ENCODE peak calls at places on chromosomes 1 and 21, in seven cellular contexts. V, Q, T, K, N, D and O are unnamed samples.

GRCh38 chr1:34800214-34800613 is 7.4 kb downstream of the GJA4 start:
- DNase-seq in V (peak; percentile 5), Q (peak; percentile 38), T (no peak), K (no peak), N (no peak), D (no peak), O (no peak)

GRCh38 chr21:17693801-17694200 is 81.1 kb upstream of the BTG3 start:
- DNase-seq in V (no peak), Q (no peak), T (no peak), K (no peak), N (no peak), D (no peak), O (no peak)

GRCh38 chr1:159889821-159890252 is 10.1 kb downstream of the CFAP45 start:
- DNase-seq in V (peak; percentile 95), Q (peak; percentile 67), T (peak; percentile 85), K (no peak), N (peak; percentile 46), D (no peak), O (no peak)

GRCh38 chr21:36127977-36128376 is 6.9 kb upstream of the CBR3 start:
- DNase-seq in V (no peak), Q (no peak), T (no peak), K (no peak), N (no peak), D (no peak), O (no peak)

GRCh38 chr1:54804471-54805132 is 3.5 kb upstream of the TTC22 start:
- DNase-seq in V (no peak), Q (no peak), T (no peak), K (no peak), N (no peak), D (peak; percentile 27), O (no peak)

GRCh38 chr1:201405484-201405831 is 6.3 kb upstream of the LAD1 start:
- DNase-seq in V (no peak), Q (no peak), T (peak; percentile 57), K (no peak), N (no peak), D (no peak), O (no peak)

GRCh38 chr1:14415396-14415795 is 183.1 kb upstream of the KAZN start:
- DNase-seq in V (no peak), Q (no peak), T (no peak), K (no peak), N (no peak), D (no peak), O (no peak)

GRCh38 chr1:159931101-159931816 is 6.0 kb upstream of the TAGLN2 start:
- DNase-seq in V (no peak), Q (no peak), T (no peak), K (no peak), N (no peak), D (no peak), O (no peak)

GRCh38 chr1:239418683-239419082 is 32.3 kb downstream of the CHRM3 start:
- DNase-seq in V (no peak), Q (no peak), T (no peak), K (no peak), N (no peak), D (no peak), O (no peak)

GRCh38 chr21:42309753-42310213 is 5.4 kb downstream of the TFF3 start:
- DNase-seq in V (peak; percentile 4), Q (peak; percentile 18), T (peak; percentile 84), K (peak; percentile 50), N (no peak), D (peak; percentile 83), O (peak; percentile 62)

GRCh38 chr1:230040440-230040839 is 26.6 kb upstream of the GALNT2 start:
- DNase-seq in V (no peak), Q (no peak), T (no peak), K (no peak), N (no peak), D (no peak), O (no peak)

GRCh38 chr21:39182484-39183271 is 573 bp downstream of the PSMG1 start:
- DNase-seq in V (peak; percentile 22), Q (peak; percentile 17), T (no peak), K (no peak), N (peak; percentile 23), D (no peak), O (no peak)

GRCh38 chr1:65238010-65238409 is 71.3 kb upstream of the DNAJC6 start:
- DNase-seq in V (no peak), Q (no peak), T (no peak), K (no peak), N (no peak), D (no peak), O (no peak)

GRCh38 chr1:202010042-202011015 is at the start of gene ELF3:
- DNase-seq in V (no peak), Q (no peak), T (peak; percentile 87), K (no peak), N (no peak), D (peak; percentile 76), O (no peak)

GRCh38 chr1:152111515-152111968 is 3.7 kb downstream of the TCHH start:
- DNase-seq in V (peak; percentile 47), Q (peak; percentile 9), T (no peak), K (no peak), N (no peak), D (no peak), O (no peak)

GRCh38 chr1:226868726-226869125 is 1.7 kb upstream of the PSEN2 start:
- DNase-seq in V (no peak), Q (no peak), T (no peak), K (no peak), N (no peak), D (no peak), O (no peak)

GRCh38 chr1:211928993-211929637 is 98.6 kb upstream of the LPGAT1 start:
- DNase-seq in V (no peak), Q (no peak), T (no peak), K (no peak), N (peak; percentile 65), D (no peak), O (no peak)

GRCh38 chr1:191206808-191207207 is 729.1 kb upstream of the BRINP3 start:
- DNase-seq in V (peak; percentile 24), Q (no peak), T (no peak), K (no peak), N (no peak), D (no peak), O (no peak)

GRCh38 chr1:201062511-201063189 is 39.1 kb upstream of the KIF21B start:
- DNase-seq in V (no peak), Q (no peak), T (no peak), K (no peak), N (no peak), D (no peak), O (no peak)

DNA sequence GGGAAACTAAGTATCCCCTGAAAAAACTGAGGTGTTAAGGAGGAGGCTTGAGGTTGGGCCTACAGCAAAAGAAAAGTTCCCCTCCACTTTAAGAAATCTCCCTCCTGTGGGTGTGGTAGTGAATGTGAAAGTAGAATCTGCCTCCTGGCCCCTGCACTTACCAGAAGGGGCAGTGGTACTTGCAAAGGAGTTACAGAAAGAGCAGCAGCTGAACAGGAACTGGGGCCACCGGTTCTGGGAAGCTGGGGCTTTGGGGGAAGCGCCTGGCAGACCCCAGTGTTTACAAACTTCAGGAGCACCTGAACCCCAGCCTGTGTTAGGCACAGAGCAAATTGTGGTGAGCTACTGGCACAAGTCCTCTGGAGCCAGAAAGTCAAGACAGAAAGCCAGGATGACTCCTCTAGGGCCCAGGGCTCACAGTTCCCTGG is 250.2 kb upstream of the FGGY start:
- DNase-seq in V (no peak), Q (no peak), T (peak; percentile 79), K (no peak), N (no peak), D (no peak), O (no peak)
- TF ChIP-seq CTCF in V (peak; percentile 29), Q (peak; percentile 24), T (peak; percentile 19), K (no peak), N (no peak), D (no peak), O (no peak)

DNA sequence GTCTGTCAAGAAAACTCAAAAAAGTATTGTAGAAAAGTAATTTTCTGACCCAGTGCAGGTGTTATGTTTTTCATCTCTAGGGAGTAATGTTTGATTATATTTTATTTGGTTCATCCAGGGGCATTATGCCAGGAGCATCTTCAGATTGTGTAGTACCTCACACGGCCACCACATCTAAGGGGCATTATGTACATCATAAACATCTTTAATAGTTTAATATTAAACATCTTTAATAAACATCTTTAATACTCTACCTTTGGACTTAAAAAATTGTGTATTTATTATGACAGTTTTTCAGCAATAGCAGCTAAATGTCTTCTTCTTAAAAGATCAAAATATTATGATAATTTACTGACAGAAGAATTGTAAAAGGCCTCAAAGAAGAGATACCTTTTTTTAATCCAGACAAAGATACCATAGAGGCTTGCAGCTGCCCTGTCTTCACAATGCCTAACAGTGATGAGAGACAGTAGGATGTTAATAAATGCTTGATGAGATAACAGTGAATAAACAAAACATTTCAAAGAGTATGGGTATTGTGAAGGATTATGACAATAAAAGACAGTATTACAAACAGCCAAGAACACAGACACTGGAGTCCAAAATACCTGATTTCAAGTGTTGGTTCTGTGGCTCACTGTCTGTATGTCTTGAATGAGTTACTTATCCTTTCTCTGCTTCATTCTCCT is 240.9 kb upstream of the ADGRL2 start:
- DNase-seq in V (no peak), Q (no peak), T (no peak), K (no peak), N (no peak), D (no peak), O (no peak)
- TF ChIP-seq CTCF in V (peak; percentile 4), Q (peak; percentile 45), T (no peak), K (no peak), N (no peak), D (peak; percentile 45), O (no peak)

GRCh38 chr1:11534846-11535245 is 55.9 kb downstream of the DISP3 start:
- DNase-seq in V (no peak), Q (no peak), T (no peak), K (no peak), N (no peak), D (no peak), O (no peak)
- TF ChIP-seq CTCF in V (no peak), Q (no peak), T (no peak), K (no peak), N (no peak), D (no peak), O (no peak)

GRCh38 chr1:208270679-208271111 is 26.5 kb upstream of the PLXNA2 start:
- DNase-seq in V (no peak), Q (no peak), T (no peak), K (no peak), N (no peak), D (no peak), O (no peak)

GRCh38 chr1:208267896-208268295 is 23.7 kb upstream of the PLXNA2 start:
- DNase-seq in V (no peak), Q (no peak), T (no peak), K (no peak), N (no peak), D (no peak), O (no peak)

GRCh38 chr1:208265525-208265924 is 21.3 kb upstream of the PLXNA2 start:
- DNase-seq in V (no peak), Q (no peak), T (no peak), K (no peak), N (no peak), D (no peak), O (no peak)

GRCh38 chr1:208269338-208269666 is 25.1 kb upstream of the PLXNA2 start:
- DNase-seq in V (no peak), Q (no peak), T (no peak), K (no peak), N (no peak), D (no peak), O (no peak)

GRCh38 chr1:208268541-208269337 is 24.6 kb upstream of the PLXNA2 start:
- DNase-seq in V (no peak), Q (no peak), T (no peak), K (no peak), N (no peak), D (peak; percentile 40), O (no peak)
- TF ChIP-seq CTCF in V (no peak), Q (no peak), T (no peak), K (no peak), N (no peak), D (no peak), O (no peak)